ENCODE peak calls at places on chromosomes 6 and 20, in four cellular contexts. One of them, this sample, is unnamed.
A peak's percentile ranks its signal among the peaks of the same experiment; 100 is the strongest.

GRCh38 chr20:19426356-19426755 is 213.9 kb downstream of the SLC24A3 start:
- DNase-seq in mammary epithelial cell: no peak
- DNase-seq in AG04449: no peak
- DNase-seq in H1: no peak
- DNase-seq in this sample: no peak

GRCh38 chr6:130047440-130047995 is 29.1 kb downstream of the L3MBTL3 start:
- DNase-seq in H1: no peak
- DNase-seq in AG04449: no peak
- DNase-seq in mammary epithelial cell: no peak
- DNase-seq in this sample: no peak

GRCh38 chr20:370151-370600 is 10.4 kb upstream of the TRIB3 start:
- DNase-seq in mammary epithelial cell: no peak
- DNase-seq in AG04449: no peak
- DNase-seq in H1: no peak
- DNase-seq in this sample: no peak

GRCh38 chr6:16849280-16850210 is 88.3 kb upstream of the ATXN1 start:
- DNase-seq in H1: no peak
- DNase-seq in mammary epithelial cell: no peak
- DNase-seq in AG04449: peak; percentile 14
- DNase-seq in this sample: no peak

GRCh38 chr20:8903655-8904605 is 165.0 kb upstream of the PLCB4 start:
- DNase-seq in H1: no peak
- DNase-seq in AG04449: no peak
- DNase-seq in mammary epithelial cell: no peak
- DNase-seq in this sample: no peak

GRCh38 chr20:35826361-35826760 is 54.5 kb downstream of the PHF20 start:
- DNase-seq in AG04449: no peak
- DNase-seq in H1: no peak
- DNase-seq in mammary epithelial cell: no peak
- DNase-seq in this sample: no peak

GRCh38 chr6:70414813-70415212 is 1.5 kb downstream of the FAM135A start:
- DNase-seq in mammary epithelial cell: no peak
- DNase-seq in AG04449: no peak
- DNase-seq in H1: no peak
- DNase-seq in this sample: no peak

GRCh38 chr6:90222724-90223198 is 73.9 kb downstream of the BACH2 start:
- DNase-seq in AG04449: no peak
- DNase-seq in mammary epithelial cell: peak; percentile 87
- DNase-seq in H1: no peak
- DNase-seq in this sample: no peak

GRCh38 chr6:38508286-38508685 is 131.4 kb downstream of the BTBD9 start:
- DNase-seq in H1: no peak
- DNase-seq in AG04449: no peak
- DNase-seq in mammary epithelial cell: no peak
- DNase-seq in this sample: no peak

GRCh38 chr20:11132819-11133341 is 459.1 kb upstream of the JAG1 start:
- DNase-seq in mammary epithelial cell: peak; percentile 37
- DNase-seq in AG04449: no peak
- DNase-seq in H1: no peak
- DNase-seq in this sample: no peak

GRCh38 chr20:53959849-53960585 is 110.4 kb downstream of the BCAS1 start:
- DNase-seq in mammary epithelial cell: no peak
- DNase-seq in H1: no peak
- DNase-seq in AG04449: no peak
- DNase-seq in this sample: peak; percentile 64

GRCh38 chr6:101830501-101831031 is 437.1 kb downstream of the GRIK2 start:
- DNase-seq in AG04449: peak; percentile 9
- DNase-seq in mammary epithelial cell: peak; percentile 84
- DNase-seq in H1: no peak
- DNase-seq in this sample: no peak

GRCh38 chr6:133198725-133199124 is 42.4 kb upstream of the EYA4 start:
- DNase-seq in AG04449: no peak
- DNase-seq in H1: no peak
- DNase-seq in mammary epithelial cell: peak; percentile 88
- DNase-seq in this sample: no peak

GRCh38 chr20:6169251-6169650 is 46.4 kb upstream of the FERMT1 start:
- DNase-seq in AG04449: no peak
- DNase-seq in mammary epithelial cell: peak; percentile 40
- DNase-seq in H1: no peak
- DNase-seq in this sample: no peak

GRCh38 chr6:30752164-30752927 is 8.0 kb upstream of the IER3 start:
- DNase-seq in AG04449: peak; percentile 100
- DNase-seq in H1: no peak
- DNase-seq in mammary epithelial cell: peak; percentile 100
- DNase-seq in this sample: peak; percentile 96

GRCh38 chr20:10067305-10067704 is 32.5 kb downstream of the ANKEF1 start:
- DNase-seq in AG04449: no peak
- DNase-seq in H1: no peak
- DNase-seq in mammary epithelial cell: no peak
- DNase-seq in this sample: no peak

GRCh38 chr6:156778615-156779205 is 1.5 kb downstream of the ARID1B start:
- DNase-seq in mammary epithelial cell: peak; percentile 52
- DNase-seq in H1: no peak
- DNase-seq in AG04449: no peak
- DNase-seq in this sample: no peak

GRCh38 chr6:107679457-107679856 is 144.7 kb downstream of the SCML4 start:
- DNase-seq in AG04449: no peak
- DNase-seq in mammary epithelial cell: no peak
- DNase-seq in H1: no peak
- DNase-seq in this sample: no peak

GRCh38 chr20:17281478-17281877 is 54.6 kb downstream of the PCSK2 start:
- DNase-seq in mammary epithelial cell: peak; percentile 18
- DNase-seq in AG04449: no peak
- DNase-seq in H1: no peak
- DNase-seq in this sample: no peak

GRCh38 chr6:109687271-109687721 is 3.7 kb downstream of the AK9 start:
- DNase-seq in AG04449: peak; percentile 70
- DNase-seq in H1: no peak
- DNase-seq in mammary epithelial cell: peak; percentile 94
- DNase-seq in this sample: peak; percentile 71

GRCh38 chr6:16781348-16782169 is 20.3 kb upstream of the ATXN1 start:
- DNase-seq in H1: no peak
- DNase-seq in mammary epithelial cell: peak; percentile 54
- DNase-seq in AG04449: no peak
- DNase-seq in this sample: no peak

GRCh38 chr6:84449220-84449619 is 221.8 kb upstream of the CEP162 start:
- DNase-seq in H1: no peak
- DNase-seq in mammary epithelial cell: no peak
- DNase-seq in AG04449: no peak
- DNase-seq in this sample: no peak

GRCh38 chr20:47315339-47315662 is 41.2 kb downstream of the ZMYND8 start:
- DNase-seq in mammary epithelial cell: no peak
- DNase-seq in H1: no peak
- DNase-seq in AG04449: no peak
- DNase-seq in this sample: no peak

GRCh38 chr6:23526519-23526918 is 599.5 kb upstream of the NRSN1 start:
- DNase-seq in mammary epithelial cell: no peak
- DNase-seq in H1: no peak
- DNase-seq in AG04449: no peak
- DNase-seq in this sample: no peak

GRCh38 chr6:143187173-143187908 is 126.7 kb downstream of the AIG1 start:
- DNase-seq in mammary epithelial cell: peak; percentile 20
- DNase-seq in AG04449: peak; percentile 92
- DNase-seq in H1: no peak
- DNase-seq in this sample: no peak

GRCh38 chr20:52382931-52383330 is 191.4 kb upstream of the ZFP64 start:
- DNase-seq in H1: no peak
- DNase-seq in mammary epithelial cell: no peak
- DNase-seq in AG04449: no peak
- DNase-seq in this sample: no peak

GRCh38 chr6:53294095-53294494 is 54.7 kb downstream of the ELOVL5 start:
- DNase-seq in mammary epithelial cell: no peak
- DNase-seq in AG04449: no peak
- DNase-seq in H1: no peak
- DNase-seq in this sample: no peak

GRCh38 chr6:137579612-137580011 is 85.4 kb upstream of the OLIG3 start:
- DNase-seq in AG04449: no peak
- DNase-seq in mammary epithelial cell: no peak
- DNase-seq in H1: no peak
- DNase-seq in this sample: no peak

GRCh38 chr6:107290491-107290890 is 168.9 kb downstream of the PDSS2 start:
- DNase-seq in AG04449: no peak
- DNase-seq in H1: no peak
- DNase-seq in mammary epithelial cell: peak; percentile 9
- DNase-seq in this sample: no peak

GRCh38 chr6:114634016-114634415 is 291.2 kb upstream of the HS3ST5 start:
- DNase-seq in H1: no peak
- DNase-seq in mammary epithelial cell: no peak
- DNase-seq in AG04449: no peak
- DNase-seq in this sample: no peak

GRCh38 chr6:12262236-12263061 is 27.7 kb upstream of the EDN1 start:
- DNase-seq in AG04449: no peak
- DNase-seq in mammary epithelial cell: no peak
- DNase-seq in H1: no peak
- DNase-seq in this sample: no peak

GRCh38 chr6:89819336-89820130 is at the start of gene MDN1:
- DNase-seq in H1: peak; percentile 88
- DNase-seq in AG04449: peak; percentile 46
- DNase-seq in mammary epithelial cell: peak; percentile 95
- DNase-seq in this sample: peak; percentile 61

GRCh38 chr6:146890644-146891434 is 292.1 kb downstream of the ADGB start:
- DNase-seq in H1: no peak
- DNase-seq in mammary epithelial cell: no peak
- DNase-seq in AG04449: no peak
- DNase-seq in this sample: no peak

GRCh38 chr6:22756365-22756764 is 187.0 kb downstream of the HDGFL1 start:
- DNase-seq in mammary epithelial cell: peak; percentile 76
- DNase-seq in AG04449: peak; percentile 50
- DNase-seq in H1: no peak
- DNase-seq in this sample: peak; percentile 43

GRCh38 chr20:60334936-60335335 is 376.7 kb downstream of the CDH26 start:
- DNase-seq in AG04449: no peak
- DNase-seq in H1: no peak
- DNase-seq in mammary epithelial cell: no peak
- DNase-seq in this sample: no peak

GRCh38 chr6:158060447-158061360 is 79.0 kb downstream of the SYNJ2 start:
- DNase-seq in AG04449: peak; percentile 81
- DNase-seq in mammary epithelial cell: peak; percentile 82
- DNase-seq in H1: no peak
- DNase-seq in this sample: no peak

DNA sequence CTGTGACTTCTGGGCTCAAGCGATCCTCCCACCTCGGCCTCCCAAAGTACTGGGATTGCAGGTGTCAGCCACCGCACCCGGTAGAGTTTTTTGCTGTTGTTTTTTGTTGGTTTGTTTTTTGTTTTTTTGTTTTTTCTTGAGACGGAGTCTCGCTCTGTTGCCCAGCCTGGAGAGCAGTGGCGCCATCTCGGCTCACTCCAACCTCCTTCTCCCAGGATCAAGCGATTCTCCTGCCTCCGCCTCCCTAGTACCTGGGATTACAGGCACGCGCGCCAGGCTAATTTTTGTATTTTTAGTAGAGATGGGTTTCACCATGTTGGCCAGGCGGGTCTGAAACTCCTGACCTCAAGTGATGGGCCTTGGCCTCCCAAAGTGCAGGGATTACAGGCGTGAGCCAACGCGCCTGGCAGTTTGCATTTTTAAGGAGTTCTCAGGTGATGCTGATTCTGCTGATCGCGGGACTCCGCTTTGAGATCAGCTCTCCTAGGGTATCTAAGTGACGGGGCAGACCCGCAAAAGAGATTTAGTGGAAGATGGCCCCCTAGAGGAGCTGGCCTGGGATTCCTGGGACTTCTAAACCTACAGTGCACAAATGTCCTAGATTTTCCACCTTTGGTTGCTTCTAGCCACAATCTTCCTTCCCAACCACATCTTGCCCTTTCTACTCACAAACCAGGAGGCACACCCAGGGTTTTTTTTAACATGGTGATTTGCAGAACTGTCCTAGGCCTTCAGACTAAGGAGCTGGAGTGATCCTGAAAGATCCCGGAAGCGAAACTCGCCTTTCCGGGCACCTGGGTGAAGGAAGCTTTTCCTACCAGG is 45.2 kb downstream of the DPPA5 start:
- DNase-seq in mammary epithelial cell: peak; percentile 50
- DNase-seq in H1: no peak
- DNase-seq in AG04449: no peak
- DNase-seq in this sample: no peak
- TF ChIP-seq CTCF in mammary epithelial cell: no peak
- TF ChIP-seq CTCF in H1: peak; percentile 26
- TF ChIP-seq CTCF in AG04449: peak; percentile 19
- TF ChIP-seq CTCF in this sample: peak; percentile 31

GRCh38 chr6:28769626-28770402 is 154.0 kb downstream of the TRIM27 start:
- DNase-seq in H1: no peak
- DNase-seq in mammary epithelial cell: peak; percentile 72
- DNase-seq in AG04449: no peak
- DNase-seq in this sample: peak; percentile 38
- H3K4me3 ChIP-seq in H1: no peak overlapping the region
- H3K4me3 ChIP-seq in mammary epithelial cell: no peak overlapping the region
- H3K4me3 ChIP-seq in AG04449: no peak overlapping the region
- H3K4me3 ChIP-seq in this sample: no peak overlapping the region

GRCh38 chr20:22308934-22309333 is 275.4 kb downstream of the FOXA2 start:
- DNase-seq in AG04449: no peak
- DNase-seq in mammary epithelial cell: no peak
- DNase-seq in H1: no peak
- DNase-seq in this sample: no peak

GRCh38 chr20:22305391-22305790 is 279.0 kb downstream of the FOXA2 start:
- DNase-seq in AG04449: no peak
- DNase-seq in mammary epithelial cell: no peak
- DNase-seq in H1: no peak
- DNase-seq in this sample: no peak

GRCh38 chr20:22302039-22302438 is 282.3 kb downstream of the FOXA2 start:
- DNase-seq in mammary epithelial cell: no peak
- DNase-seq in H1: no peak
- DNase-seq in AG04449: no peak
- DNase-seq in this sample: no peak

GRCh38 chr20:22303523-22303922 is 280.8 kb downstream of the FOXA2 start:
- DNase-seq in H1: no peak
- DNase-seq in AG04449: no peak
- DNase-seq in mammary epithelial cell: no peak
- DNase-seq in this sample: no peak
- TF ChIP-seq CTCF in H1: peak; percentile 47
- TF ChIP-seq CTCF in AG04449: peak; percentile 1
- TF ChIP-seq CTCF in mammary epithelial cell: peak; percentile 18
- TF ChIP-seq CTCF in this sample: peak; percentile 29

GRCh38 chr6:152368761-152369624 is 268.2 kb downstream of the SYNE1 start:
- DNase-seq in H1: no peak
- DNase-seq in AG04449: no peak
- DNase-seq in mammary epithelial cell: no peak
- DNase-seq in this sample: no peak
- H3K4me3 ChIP-seq in H1: no peak overlapping the region
- H3K4me3 ChIP-seq in AG04449: no peak overlapping the region
- H3K4me3 ChIP-seq in mammary epithelial cell: no peak overlapping the region
- H3K4me3 ChIP-seq in this sample: no peak overlapping the region

GRCh38 chr6:112595201-112595600 is 248.1 kb downstream of the RFPL4B start:
- DNase-seq in AG04449: no peak
- DNase-seq in H1: no peak
- DNase-seq in mammary epithelial cell: no peak
- DNase-seq in this sample: no peak

GRCh38 chr6:112595841-112596240 is 248.7 kb downstream of the RFPL4B start:
- DNase-seq in mammary epithelial cell: no peak
- DNase-seq in H1: no peak
- DNase-seq in AG04449: no peak
- DNase-seq in this sample: no peak

GRCh38 chr6:112603726-112604125 is 256.6 kb downstream of the RFPL4B start:
- DNase-seq in H1: no peak
- DNase-seq in AG04449: peak; percentile 12
- DNase-seq in mammary epithelial cell: no peak
- DNase-seq in this sample: no peak

GRCh38 chr6:112600168-112600567 is 253.0 kb downstream of the RFPL4B start:
- DNase-seq in AG04449: no peak
- DNase-seq in mammary epithelial cell: no peak
- DNase-seq in H1: no peak
- DNase-seq in this sample: no peak
- TF ChIP-seq CTCF in AG04449: no peak
- TF ChIP-seq CTCF in mammary epithelial cell: peak; percentile 9
- TF ChIP-seq CTCF in H1: no peak
- TF ChIP-seq CTCF in this sample: peak; percentile 14

This sample was measured in epithelial cell of proximal tubule.